ENCODE peak calls at places on chromosomes 6 and 20, in seven cellular contexts. N is activated T-helper 9 cell treated with anti-CD3 and anti-CD28 coated beads, Interleukin-2, amount 50 U/mL, for 16 hours; Y is T-cell; J is activated CD4-positive, alpha-beta T cell treated with anti-CD3 and anti-CD28 coated beads for 24 hours; Q is MCF 10A; E is stimulated activated effector memory CD8-positive, alpha-beta T cell treated with anti-CD3 and anti-CD28 coated beads, Interleukin-12 subunit alpha, Interleukin-12 subunit beta, amount 100 ng/mL, for 72 hours; U is anterior cingulate cortex. B is an unnamed sample.

GRCh38 chr6:52293067-52293466 is 8.5 kb upstream of the MCM3 start:
- DNase-seq in N (no peak), Y (no peak), J (no peak), Q (no peak), E (no peak), U (no peak), B (no peak)

GRCh38 chr6:169420912-169421543 is 167.4 kb upstream of the THBS2 start:
- DNase-seq in N (no peak), Y (no peak), J (peak), Q (peak), E (no peak), U (no peak), B (peak)

GRCh38 chr6:158452191-158452590 is 107.7 kb upstream of the TMEM181 start:
- DNase-seq in N (no peak), Y (no peak), J (no peak), Q (no peak), E (no peak), U (no peak), B (no peak)

GRCh38 chr6:116012471-116012949 is 48.2 kb downstream of the FRK start:
- DNase-seq in N (no peak), Y (no peak), J (no peak), Q (no peak), E (no peak), U (no peak), B (peak)

GRCh38 chr20:38840053-38840893 is 34.8 kb downstream of the PPP1R16B start:
- DNase-seq in N (peak), Y (no peak), J (no peak), Q (no peak), E (no peak), U (peak), B (no peak)

GRCh38 chr6:32213649-32214048 is 10.2 kb downstream of the NOTCH4 start:
- DNase-seq in N (no peak), Y (no peak), J (no peak), Q (no peak), E (no peak), U (no peak), B (no peak)

GRCh38 chr6:70707893-70708292 is 40.2 kb downstream of the SMAP1 start:
- DNase-seq in N (no peak), Y (no peak), J (no peak), Q (no peak), E (no peak), U (no peak), B (no peak)

GRCh38 chr6:110654096-110654820 is 161.0 kb downstream of the CDK19 start:
- DNase-seq in N (no peak), Y (no peak), J (no peak), Q (no peak), E (no peak), U (no peak), B (no peak)

GRCh38 chr6:105401247-105402089 is 1.4 kb downstream of the PREP start:
- DNase-seq in N (no peak), Y (no peak), J (no peak), Q (peak), E (no peak), U (no peak), B (no peak)

B was measured in SJSA1.